ENCODE peak calls at places on chromosomes 13 and 19, in six cellular contexts. S, U, M, V, K and A are unnamed samples. For H3K27me3, the result is how much of the 10 kb centered on the place peaks cover.

GRCh38 chr13:58025821-58026220 is 394.3 kb downstream of the PCDH17 start:
- DNase-seq in S (no peak), U (no peak), M (no peak), V (no peak), K (no peak), A (no peak)

GRCh38 chr13:25132984-25133383 is 37.0 kb downstream of the PABPC3 start:
- DNase-seq in S (no peak), U (no peak), M (no peak), V (no peak), K (no peak), A (no peak)

GRCh38 chr13:21058361-21058760 is 3.0 kb downstream of the LATS2 start:
- DNase-seq in S (no peak), U (peak), M (no peak), V (no peak), K (no peak), A (no peak)

GRCh38 chr13:109918179-109918651 is 131.8 kb upstream of the IRS2 start:
- DNase-seq in S (peak), U (no peak), M (no peak), V (no peak), K (no peak), A (no peak)

GRCh38 chr13:90485441-90485840 is 862.0 kb upstream of the MIR17HG start:
- DNase-seq in S (no peak), U (no peak), M (no peak), V (no peak), K (no peak), A (no peak)

GRCh38 chr13:52743569-52743968 is 3.9 kb upstream of the CNMD start:
- DNase-seq in S (no peak), U (no peak), M (no peak), V (no peak), K (no peak), A (no peak)

GRCh38 chr19:48967346-48968178 is 2.5 kb downstream of the FTL start:
- DNase-seq in S (no peak), U (no peak), M (no peak), V (no peak), K (no peak), A (no peak)

GRCh38 chr19:48638831-48639381 is 1.7 kb upstream of the DBP start:
- DNase-seq in S (peak), U (peak), M (peak), V (peak), K (no peak), A (no peak)

GRCh38 chr19:9061879-9062278 is 25.0 kb upstream of the OR1M1 start:
- DNase-seq in S (no peak), U (no peak), M (no peak), V (no peak), K (no peak), A (no peak)

GRCh38 chr13:98746968-98747367 is 5.5 kb downstream of the SLC15A1 start:
- DNase-seq in S (no peak), U (no peak), M (no peak), V (no peak), K (no peak), A (no peak)

DNA sequence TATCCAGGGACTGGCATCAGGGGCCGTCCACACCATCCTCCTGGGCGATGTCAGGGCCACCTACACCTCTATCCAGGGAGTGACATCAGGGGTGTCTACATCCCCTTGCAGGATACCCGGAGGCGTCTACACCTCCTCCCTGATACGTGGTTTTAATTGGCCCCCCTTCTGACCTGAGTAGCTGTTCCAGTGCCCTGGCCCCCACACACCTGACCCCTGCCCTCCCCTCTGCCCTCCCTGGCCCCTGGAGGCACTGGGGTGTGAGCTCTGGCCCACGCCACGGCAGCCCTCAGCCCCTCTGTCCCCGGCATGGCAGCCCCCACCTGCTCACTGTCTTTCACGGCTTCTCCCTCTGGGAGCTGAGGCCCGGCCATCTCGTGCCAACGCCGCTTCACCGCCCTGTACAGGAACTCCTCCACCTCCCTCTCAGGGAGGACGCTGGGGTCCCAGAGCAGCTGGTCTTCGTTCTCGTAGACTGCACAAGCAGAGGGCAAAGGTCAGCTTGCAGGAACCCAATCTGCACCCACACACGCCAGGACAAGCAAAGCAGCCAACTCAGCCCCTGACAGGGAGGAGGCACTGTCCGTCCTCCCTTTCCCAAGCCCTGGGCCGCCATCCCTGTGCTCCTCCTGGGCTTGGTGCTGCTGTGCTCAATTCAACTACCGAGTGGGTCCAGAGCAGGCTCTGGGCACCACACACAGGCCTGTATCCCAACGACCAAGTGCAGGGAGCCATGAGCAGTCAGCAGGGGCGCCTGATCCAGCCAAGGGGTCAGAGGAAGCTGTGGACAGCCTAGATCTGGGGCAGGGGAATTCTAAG is 22.2 kb upstream of the PLPP2 start:
- DNase-seq in S (no peak), U (no peak), M (peak), V (no peak), K (no peak), A (no peak)
- H3K27ac ChIP-seq in S (no peak), U (no peak), M (no peak), V (no peak), K (no peak), A (no peak)

DNA sequence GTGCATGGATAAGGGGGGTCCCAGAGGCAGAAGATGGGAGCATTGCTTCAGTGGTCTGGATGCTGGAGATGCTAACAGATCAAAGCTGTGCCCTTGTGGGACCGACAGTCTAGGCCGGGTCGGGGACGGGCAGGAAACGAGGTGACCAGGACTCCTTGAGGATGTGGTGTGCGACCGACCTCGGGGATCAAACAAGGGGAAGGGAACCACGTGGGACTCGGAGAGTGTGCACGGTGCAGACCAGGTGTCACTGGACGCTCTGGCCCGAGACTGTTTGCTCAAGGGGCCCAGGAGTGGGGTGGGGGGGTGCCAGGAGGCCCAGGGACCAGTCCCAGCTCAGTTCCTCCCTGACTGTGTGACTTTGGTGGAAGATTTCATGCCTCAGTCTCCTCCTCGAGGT is 6.0 kb downstream of the NFIC start:
- DNase-seq in S (no peak), U (no peak), M (no peak), V (peak), K (no peak), A (no peak)
- H3K27me3 ChIP-seq in S (under half), U (under half), M (under half), V (under half), K (under half), A (under half)

GRCh38 chr19:58585442-58586130 is 12.5 kb upstream of the MZF1 start:
- DNase-seq in S (no peak), U (no peak), M (no peak), V (no peak), K (no peak), A (no peak)
- H3K27ac ChIP-seq in S (no peak), U (no peak), M (no peak), V (no peak), K (no peak), A (no peak)

GRCh38 chr13:77323858-77324257 is 3.0 kb downstream of the MYCBP2 start:
- DNase-seq in S (no peak), U (no peak), M (no peak), V (no peak), K (no peak), A (peak)
- H3K27me3 ChIP-seq in S (under half), U (under half), M (under half), V (under half), K (under half), A (under half)

GRCh38 chr19:32666084-32666483 is 8.9 kb downstream of the ANKRD27 start:
- DNase-seq in S (no peak), U (no peak), M (no peak), V (no peak), K (no peak), A (no peak)

GRCh38 chr19:32671883-32672282 is 3.1 kb downstream of the ANKRD27 start:
- DNase-seq in S (peak), U (no peak), M (no peak), V (no peak), K (no peak), A (no peak)

GRCh38 chr19:32674153-32674958 is 624 bp downstream of the ANKRD27 start:
- DNase-seq in S (no peak), U (no peak), M (no peak), V (no peak), K (no peak), A (no peak)

GRCh38 chr19:32673573-32673972 is 1.4 kb downstream of the ANKRD27 start:
- DNase-seq in S (peak), U (no peak), M (no peak), V (no peak), K (no peak), A (no peak)

DNA sequence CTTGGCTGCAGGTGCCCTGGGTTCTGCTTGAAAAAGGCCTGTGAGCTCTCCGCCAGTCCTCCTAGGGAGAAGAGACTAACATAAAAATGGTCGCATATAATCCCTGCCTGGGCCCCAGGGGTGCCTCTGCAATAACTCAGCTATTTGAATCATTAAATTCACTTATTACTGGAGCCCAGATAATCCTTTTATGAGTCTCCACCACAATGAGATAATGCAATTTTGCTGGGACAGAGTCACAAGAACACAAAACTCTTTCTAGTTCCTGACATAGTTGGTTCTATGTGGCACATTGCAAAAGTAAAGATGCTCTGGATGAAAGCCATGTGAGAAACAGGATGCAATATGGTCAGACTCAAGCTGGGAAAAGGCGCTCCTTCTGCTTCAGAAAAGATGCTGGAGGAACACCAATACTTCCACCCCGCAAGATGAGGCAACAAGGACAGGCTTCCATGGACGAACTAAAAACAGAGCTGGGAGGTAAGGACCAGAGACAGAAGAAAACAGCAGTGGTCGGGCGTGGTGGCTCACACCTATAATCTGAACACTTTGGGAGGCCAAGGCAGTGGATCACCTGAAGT is 5.7 kb downstream of the ANKRD27 start:
- DNase-seq in S (peak), U (no peak), M (no peak), V (no peak), K (no peak), A (no peak)
- H3K27ac ChIP-seq in S (no peak), U (no peak), M (no peak), V (no peak), K (no peak), A (no peak)

GRCh38 chr13:31023126-31023525 is 90.7 kb downstream of the TEX26 start:
- DNase-seq in S (no peak), U (no peak), M (no peak), V (no peak), K (no peak), A (no peak)
- H3K27me3 ChIP-seq in S (under half), U (under half), M (under half), V (under half), K (under half), A (under half)

DNA sequence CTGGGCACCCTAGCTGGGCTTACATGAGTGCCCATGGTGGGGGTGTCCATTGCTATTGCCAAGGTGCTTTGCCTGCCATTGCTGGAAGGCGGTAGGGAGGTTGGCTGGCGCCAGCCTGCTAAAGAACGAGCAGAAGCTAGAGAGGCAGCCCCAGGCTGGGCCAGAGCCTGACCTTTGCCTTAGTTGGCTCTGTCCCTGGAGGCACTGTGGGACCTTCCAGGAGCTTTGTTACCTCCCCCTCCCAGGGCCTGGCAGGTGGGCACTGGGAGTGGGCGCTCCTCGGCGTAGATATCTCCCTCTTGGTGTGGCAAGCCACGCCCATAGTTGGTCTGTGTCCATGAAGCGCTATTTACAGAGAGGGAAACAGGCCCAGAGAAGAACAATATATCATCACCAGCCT is 2.3 kb upstream of the SLC25A42 start:
- DNase-seq in S (peak), U (no peak), M (peak), V (peak), K (no peak), A (no peak)
- H3K27ac ChIP-seq in S (peak), U (no peak), M (peak), V (peak), K (no peak), A (no peak)